ENCODE peak calls at places on chromosomes 16 and 17, in seven cellular contexts. H is GM12878, S is H1, T is HCT116, M is K562, X is SK-N-SH, N is HepG2. L is an unnamed sample.
A peak's percentile ranks its signal among the peaks of the same experiment; 100 is the strongest.

GRCh38 chr17:11935734-11936406 is 61.4 kb downstream of the ZNF18 start:
- DNase-seq in M (peak; percentile 30), T (peak; percentile 43), N (peak; percentile 60), S (peak; percentile 89), X (peak; percentile 57), H (no peak), L (peak; percentile 77)

GRCh38 chr17:44314524-44314868 is 6.1 kb downstream of the RUNDC3A start:
- DNase-seq in T (no peak), M (peak; percentile 6), X (peak; percentile 31), N (no peak), S (no peak), H (no peak), L (no peak)

GRCh38 chr16:27430923-27431484 is 29.0 kb downstream of the IL21R start:
- DNase-seq in T (no peak), N (no peak), X (no peak), S (peak; percentile 31), M (peak; percentile 80), H (no peak), L (no peak)

GRCh38 chr16:3363793-3364192 is 8.1 kb downstream of the OR2C1 start:
- DNase-seq in M (peak; percentile 32), S (no peak), H (no peak), T (peak; percentile 22), N (peak; percentile 85), X (no peak), L (no peak)

GRCh38 chr16:77732241-77732946 is 10.1 kb downstream of the NUDT7 start:
- DNase-seq in S (no peak), H (no peak), N (peak; percentile 51), X (no peak), M (no peak), T (no peak), L (no peak)

GRCh38 chr17:58330544-58330996 is 2.0 kb upstream of the TSPOAP1 start:
- DNase-seq in S (no peak), M (no peak), X (peak; percentile 18), N (no peak), T (no peak), H (no peak), L (no peak)

GRCh38 chr17:5563451-5563850 is 20.9 kb downstream of the NLRP1 start:
- DNase-seq in M (no peak), S (no peak), H (no peak), X (no peak), N (no peak), T (no peak), L (no peak)

GRCh38 chr17:40714473-40714872 is 10.9 kb upstream of the KRT24 start:
- DNase-seq in S (no peak), H (no peak), N (no peak), X (no peak), M (no peak), T (no peak), L (no peak)

GRCh38 chr17:15210247-15210646 is 54.9 kb downstream of the PMP22 start:
- DNase-seq in H (no peak), T (no peak), M (no peak), N (no peak), X (peak; percentile 56), S (no peak), L (no peak)

GRCh38 chr17:17682293-17682736 is 1.1 kb downstream of the RAI1 start:
- DNase-seq in N (no peak), X (peak; percentile 74), H (no peak), T (no peak), M (peak; percentile 55), S (no peak), L (no peak)

GRCh38 chr17:17680477-17681186 is 626 bp upstream of the RAI1 start:
- DNase-seq in H (no peak), S (no peak), M (no peak), N (no peak), T (no peak), X (no peak), L (no peak)

GRCh38 chr17:17682737-17683675 is 1.7 kb downstream of the RAI1 start:
- DNase-seq in T (no peak), N (no peak), M (peak; percentile 68), X (peak; percentile 83), S (no peak), H (no peak), L (no peak)

GRCh38 chr17:17681187-17681743 is at the start of gene RAI1:
- DNase-seq in S (peak; percentile 83), T (no peak), H (no peak), N (peak; percentile 56), M (peak; percentile 82), X (peak; percentile 95), L (no peak)

DNA sequence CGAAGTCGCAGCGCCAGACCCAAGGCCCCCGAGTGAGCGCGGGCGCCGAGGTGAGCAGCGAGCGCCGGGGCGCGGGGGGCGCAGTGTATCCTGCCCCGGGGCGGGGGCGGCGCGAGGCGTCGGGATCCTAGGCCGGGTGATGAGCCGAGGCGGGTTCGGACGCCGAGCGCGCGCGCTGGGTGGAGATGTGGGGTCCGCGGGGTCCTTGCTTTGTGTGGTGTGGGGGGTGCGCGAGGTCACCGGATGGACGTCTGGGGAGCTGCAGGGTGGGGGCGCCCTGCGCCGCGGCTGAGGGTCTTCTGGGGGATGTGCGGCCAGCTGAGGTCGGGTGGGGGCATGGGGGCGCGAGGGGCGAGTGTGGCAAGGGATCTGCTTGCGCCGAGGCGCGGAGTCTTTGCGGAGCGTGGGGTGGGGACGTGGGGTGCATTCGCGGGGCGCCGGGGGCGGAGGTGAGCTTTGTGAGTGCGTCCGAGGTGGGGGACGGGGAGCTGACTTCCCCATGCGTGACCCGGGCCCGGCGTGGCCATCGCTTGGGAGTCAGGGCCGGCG is 560 bp downstream of the RAI1 start:
- DNase-seq in T (no peak), N (no peak), S (no peak), H (no peak), X (peak; percentile 75), M (peak; percentile 54), L (no peak)
- TF ChIP-seq JUND in T (no peak), N (no peak), S (no peak), H (no peak), X (no peak), M (no peak), L (no peak)

DNA sequence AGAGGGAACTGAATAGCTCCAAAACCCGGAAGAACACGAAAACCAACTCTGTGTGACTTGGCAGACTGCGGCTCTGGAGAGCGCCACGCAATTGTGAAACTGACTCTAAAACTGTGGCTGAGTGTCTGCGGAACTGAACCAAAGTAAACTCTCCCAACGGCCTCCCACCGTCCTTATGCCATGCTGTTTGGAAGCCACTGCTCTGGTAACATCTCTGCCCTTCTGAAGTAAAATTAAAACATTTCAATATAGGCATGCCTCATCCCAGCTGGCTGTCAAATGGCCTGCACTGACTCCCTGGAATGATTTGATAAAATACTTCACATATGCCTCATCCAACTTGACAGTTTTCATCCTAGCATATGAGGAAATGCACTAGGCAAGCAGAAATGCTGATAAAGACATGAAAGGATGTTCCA is 70.2 kb downstream of the PARN start:
- DNase-seq in H (no peak), X (no peak), M (no peak), T (no peak), S (no peak), N (peak; percentile 68), L (peak; percentile 26)
- TF ChIP-seq JUND in H (no peak), X (no peak), M (no peak), T (no peak), S (no peak), N (no peak), L (no peak)

GRCh38 chr16:86722970-86723369 is 144.6 kb downstream of the FOXL1 start:
- DNase-seq in M (no peak), N (no peak), H (no peak), S (no peak), T (no peak), X (no peak), L (no peak)

GRCh38 chr16:86716649-86717048 is 138.3 kb downstream of the FOXL1 start:
- DNase-seq in N (no peak), H (no peak), X (no peak), S (no peak), T (no peak), M (no peak), L (no peak)

GRCh38 chr16:86713021-86713631 is 134.8 kb downstream of the FOXL1 start:
- DNase-seq in X (no peak), S (no peak), N (no peak), M (no peak), H (no peak), T (no peak), L (no peak)

GRCh38 chr16:86714166-86714565 is 135.8 kb downstream of the FOXL1 start:
- DNase-seq in T (no peak), M (no peak), N (no peak), S (no peak), X (no peak), H (no peak), L (no peak)

DNA sequence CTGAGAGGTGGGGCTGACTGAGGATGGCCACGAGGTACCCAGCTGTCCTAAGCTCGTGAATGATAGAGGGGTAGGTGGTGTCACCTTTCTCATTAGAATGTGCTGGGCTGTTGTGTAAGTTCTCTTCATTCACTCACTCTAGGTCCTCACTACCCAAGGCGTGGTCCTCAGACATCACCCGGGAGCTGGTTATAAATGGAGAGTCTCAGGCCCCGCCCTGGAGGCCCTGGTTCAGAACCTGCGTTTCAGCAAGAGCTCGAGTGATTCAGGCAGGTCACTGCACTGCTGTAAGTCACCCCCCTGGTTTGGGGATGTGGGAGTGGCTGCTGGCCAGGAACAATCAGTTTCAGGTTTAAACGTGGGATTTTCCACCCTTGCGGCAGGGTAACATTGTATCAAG is 139.8 kb downstream of the FOXL1 start:
- DNase-seq in X (no peak), H (peak; percentile 3), M (no peak), S (no peak), N (no peak), T (no peak), L (no peak)
- TF ChIP-seq JUND in X (no peak), H (no peak), M (no peak), S (no peak), N (no peak), T (no peak), L (no peak)

GRCh38 chr17:77421635-77421982 is 280.8 kb downstream of the SEC14L1 start:
- DNase-seq in M (no peak), S (no peak), T (no peak), N (no peak), H (no peak), X (no peak), L (no peak)

GRCh38 chr17:77422104-77422782 is 281.5 kb downstream of the SEC14L1 start:
- DNase-seq in T (no peak), X (no peak), M (no peak), S (no peak), N (no peak), H (no peak), L (no peak)

GRCh38 chr17:77424585-77425344 is 284.0 kb downstream of the SEC14L1 start:
- DNase-seq in S (no peak), X (peak; percentile 99), M (peak; percentile 38), T (no peak), N (no peak), H (no peak), L (no peak)

GRCh38 chr17:77425791-77426641 is 285.2 kb downstream of the SEC14L1 start:
- DNase-seq in X (peak; percentile 54), N (no peak), M (peak; percentile 83), H (no peak), S (no peak), T (no peak), L (no peak)

GRCh38 chr17:77423589-77424451 is 283.1 kb downstream of the SEC14L1 start:
- DNase-seq in N (no peak), T (no peak), X (peak; percentile 73), H (no peak), M (no peak), S (no peak), L (peak; percentile 38)
- TF ChIP-seq JUND in N (no peak), T (no peak), X (peak; percentile 40), H (no peak), M (no peak), S (no peak), L (no peak)

L was measured in T47D.